ENCODE peak calls at places on chromosomes 7 and 10, in five cellular contexts. F, B, N, G and X are unnamed samples.

GRCh38 chr7:42137431-42137830 is 99.6 kb downstream of the GLI3 start:
- DNase-seq in F (no peak), B (no peak), N (no peak), G (no peak), X (no peak)

GRCh38 chr10:83765711-83766110 is 373.6 kb upstream of the GHITM start:
- DNase-seq in F (no peak), B (no peak), N (no peak), G (no peak), X (no peak)

GRCh38 chr10:79044036-79044664 is 24.6 kb upstream of the ZMIZ1 start:
- DNase-seq in F (no peak), B (no peak), N (no peak), G (no peak), X (no peak)

GRCh38 chr7:98178762-98179490 is 32.3 kb upstream of the BHLHA15 start:
- DNase-seq in F (no peak), B (no peak), N (no peak), G (no peak), X (no peak)

GRCh38 chr10:75895259-75895658 is 463.8 kb downstream of the LRMDA start:
- DNase-seq in F (no peak), B (no peak), N (no peak), G (no peak), X (no peak)

GRCh38 chr10:99536400-99537254 is 3.9 kb downstream of the NKX2-3 start:
- DNase-seq in F (no peak), B (no peak), N (no peak), G (no peak), X (no peak)

GRCh38 chr7:100352984-100353684 is 4.8 kb upstream of the PILRB start:
- DNase-seq in F (no peak), B (no peak), N (no peak), G (no peak), X (no peak)

GRCh38 chr7:94190599-94191061 is 186.5 kb upstream of the BET1 start:
- DNase-seq in F (no peak), B (no peak), N (no peak), G (peak), X (no peak)

GRCh38 chr10:74096777-74097176 is 53.9 kb downstream of the AP3M1 start:
- DNase-seq in F (no peak), B (peak), N (no peak), G (no peak), X (peak)

GRCh38 chr7:158658475-158658874 is 46.1 kb downstream of the NCAPG2 start:
- DNase-seq in F (no peak), B (no peak), N (no peak), G (no peak), X (no peak)

GRCh38 chr10:31949266-31949665 is 20.6 kb upstream of the ARHGAP12 start:
- DNase-seq in F (no peak), B (no peak), N (no peak), G (no peak), X (no peak)

GRCh38 chr7:50308301-50309129 is 4.0 kb downstream of the IKZF1 start:
- DNase-seq in F (no peak), B (peak), N (no peak), G (no peak), X (no peak)

GRCh38 chr7:10733747-10734146 is 239.9 kb upstream of the PHF14 start:
- DNase-seq in F (no peak), B (no peak), N (no peak), G (no peak), X (no peak)

GRCh38 chr10:62590305-62590704 is 214.2 kb upstream of the ADO start:
- DNase-seq in F (no peak), B (no peak), N (no peak), G (peak), X (no peak)

GRCh38 chr10:100872034-100872791 is 40.5 kb upstream of the SLF2 start:
- DNase-seq in F (peak), B (peak), N (peak), G (peak), X (no peak)

GRCh38 chr7:137619181-137619580 is 227.6 kb downstream of the DGKI start:
- DNase-seq in F (no peak), B (no peak), N (no peak), G (no peak), X (no peak)

GRCh38 chr7:108442039-108442568 is 14.1 kb downstream of the NRCAM start:
- DNase-seq in F (no peak), B (no peak), N (peak), G (no peak), X (no peak)

GRCh38 chr10:119337796-119338432 is 130.5 kb downstream of the GRK5 start:
- DNase-seq in F (no peak), B (no peak), N (no peak), G (peak), X (no peak)

GRCh38 chr10:13491747-13492360 is 37.0 kb downstream of the BEND7 start:
- DNase-seq in F (no peak), B (no peak), N (no peak), G (no peak), X (no peak)

GRCh38 chr10:63491558-63492316 is 26.0 kb upstream of the JMJD1C start:
- DNase-seq in F (no peak), B (no peak), N (peak), G (peak), X (no peak)

GRCh38 chr7:77269360-77270075 is 69.9 kb upstream of the FGL2 start:
- DNase-seq in F (no peak), B (no peak), N (no peak), G (no peak), X (peak)

GRCh38 chr7:99267530-99268360 is 4.9 kb upstream of the MYH16 start:
- DNase-seq in F (no peak), B (no peak), N (peak), G (peak), X (no peak)

GRCh38 chr7:7681191-7681935 is 37.0 kb downstream of the RPA3 start:
- DNase-seq in F (peak), B (peak), N (peak), G (peak), X (peak)

GRCh38 chr10:44046605-44047004 is 338.3 kb downstream of the CXCL12 start:
- DNase-seq in F (no peak), B (no peak), N (peak), G (peak), X (no peak)

GRCh38 chr10:114943000-114943399 is 5.0 kb downstream of the TRUB1 start:
- DNase-seq in F (no peak), B (no peak), N (no peak), G (no peak), X (no peak)

GRCh38 chr10:21926358-21926890 is 77.1 kb downstream of the DNAJC1 start:
- DNase-seq in F (no peak), B (no peak), N (no peak), G (no peak), X (no peak)

GRCh38 chr7:108093903-108094302 is 36.3 kb downstream of the LAMB4 start:
- DNase-seq in F (no peak), B (no peak), N (no peak), G (no peak), X (no peak)

GRCh38 chr7:43851796-43852195 is 17.5 kb downstream of the MRPS24 start:
- DNase-seq in F (no peak), B (no peak), N (no peak), G (no peak), X (no peak)

GRCh38 chr7:78490526-78490925 is 692.0 kb downstream of the PHTF2 start:
- DNase-seq in F (no peak), B (no peak), N (no peak), G (no peak), X (no peak)

GRCh38 chr7:142112086-142112485 is 568 bp downstream of the MGAM2 start:
- DNase-seq in F (no peak), B (no peak), N (no peak), G (no peak), X (no peak)

GRCh38 chr10:99658622-99659030 is 683 bp upstream of the ENTPD7 start:
- DNase-seq in F (peak), B (peak), N (no peak), G (peak), X (no peak)

GRCh38 chr7:47345754-47346377 is 236.0 kb downstream of the TNS3 start:
- DNase-seq in F (no peak), B (no peak), N (no peak), G (no peak), X (no peak)

GRCh38 chr10:117441812-117442443 is 66.7 kb upstream of the PDZD8 start:
- DNase-seq in F (no peak), B (no peak), N (peak), G (peak), X (no peak)

GRCh38 chr10:121899727-121900126 is 28.1 kb downstream of the ATE1 start:
- DNase-seq in F (no peak), B (no peak), N (no peak), G (peak), X (no peak)

GRCh38 chr10:99779335-99779734 is 3.1 kb upstream of the ABCC2 start:
- DNase-seq in F (no peak), B (no peak), N (peak), G (peak), X (no peak)